ENCODE peak calls at places on chromosomes 1 and 21, in nine cellular contexts. R is tibial nerve, F is transverse colon, Y is Peyer's patch, Z is NB4, O is vagina, X is uterus, L is H54, T is IMR-90. J is an unnamed sample.

GRCh38 chr1:218779341-218779831 is 394.3 kb upstream of the LYPLAL1 start:
- DNase-seq in F (no peak), X (no peak), Y (no peak), L (no peak), R (no peak), T (peak), O (no peak), Z (no peak), J (no peak)

GRCh38 chr1:119310301-119310700 is 58.3 kb upstream of the HAO2 start:
- DNase-seq in F (no peak), T (no peak), X (no peak), Y (no peak), L (no peak), R (no peak), O (no peak), Z (no peak), J (no peak)

GRCh38 chr1:91092503-91092902 is 70.7 kb upstream of the ZNF644 start:
- DNase-seq in Z (no peak), L (no peak), R (no peak), Y (no peak), X (no peak), T (no peak), F (no peak), O (no peak), J (no peak)

GRCh38 chr1:102550729-102551384 is 554.1 kb upstream of the OLFM3 start:
- DNase-seq in F (no peak), X (no peak), Z (peak), R (no peak), L (no peak), O (no peak), Y (no peak), T (peak), J (no peak)

GRCh38 chr1:227947678-227948492 is at the start of gene WNT9A:
- DNase-seq in R (no peak), Z (peak), X (peak), Y (peak), O (peak), T (peak), F (peak), L (peak), J (peak)

GRCh38 chr1:40014812-40015594 is 25.5 kb upstream of the CAP1 start:
- DNase-seq in O (no peak), L (peak), Z (no peak), T (peak), R (no peak), F (no peak), Y (no peak), X (no peak), J (no peak)

GRCh38 chr1:200368556-200368955 is 41.3 kb downstream of the ZNF281 start:
- DNase-seq in Z (no peak), O (no peak), X (no peak), Y (no peak), T (no peak), F (no peak), L (no peak), R (no peak), J (no peak)

GRCh38 chr1:151130837-151131586 is 15.4 kb downstream of the SEMA6C start:
- DNase-seq in Y (peak), O (peak), T (peak), L (no peak), R (peak), X (peak), Z (no peak), F (peak), J (peak)

GRCh38 chr1:43750083-43750482 is 42.7 kb downstream of the ST3GAL3 start:
- DNase-seq in Z (no peak), T (peak), Y (no peak), L (no peak), R (no peak), X (no peak), F (no peak), O (no peak), J (no peak)

GRCh38 chr1:36172983-36173382 is 17.0 kb downstream of the MAP7D1 start:
- DNase-seq in Y (no peak), Z (no peak), L (peak), F (no peak), O (no peak), X (no peak), R (no peak), T (peak), J (no peak)

GRCh38 chr1:209382701-209383100 is 200.8 kb upstream of the CAMK1G start:
- DNase-seq in T (no peak), Z (no peak), X (no peak), R (no peak), Y (no peak), L (no peak), O (no peak), F (no peak), J (no peak)

GRCh38 chr1:2448098-2448445 is 28.0 kb upstream of the PLCH2 start:
- DNase-seq in Z (peak), T (no peak), R (no peak), O (no peak), F (no peak), L (no peak), X (no peak), Y (no peak), J (no peak)

GRCh38 chr1:60657926-60658325 is 424.4 kb upstream of the NFIA start:
- DNase-seq in R (no peak), X (no peak), L (no peak), Z (no peak), T (no peak), O (no peak), F (no peak), Y (no peak), J (no peak)

GRCh38 chr1:206001476-206001888 is 1.7 kb downstream of the RAB7B start:
- DNase-seq in X (peak), L (peak), Y (no peak), Z (peak), R (peak), F (no peak), O (peak), T (peak), J (no peak)

GRCh38 chr1:39981957-39982356 is 27.0 kb downstream of the MFSD2A start:
- DNase-seq in Y (no peak), Z (no peak), F (peak), T (peak), L (peak), O (no peak), X (no peak), R (no peak), J (no peak)

GRCh38 chr1:59919742-59920141 is 6.8 kb downstream of the CYP2J2 start:
- DNase-seq in F (no peak), O (no peak), L (no peak), Z (no peak), X (no peak), Y (peak), T (no peak), R (no peak), J (no peak)

GRCh38 chr1:60504206-60504868 is 430.8 kb upstream of the C1orf87 start:
- DNase-seq in F (no peak), O (no peak), L (no peak), T (no peak), X (no peak), Y (no peak), R (no peak), Z (no peak), J (no peak)

GRCh38 chr1:218775476-218776170 is 398.1 kb upstream of the LYPLAL1 start:
- DNase-seq in L (no peak), R (no peak), F (no peak), X (no peak), T (no peak), Z (no peak), Y (no peak), O (no peak), J (no peak)

GRCh38 chr1:30268923-30269666 is 454.3 kb downstream of the MATN1 start:
- DNase-seq in L (no peak), O (no peak), R (no peak), X (no peak), Y (no peak), T (no peak), F (no peak), Z (no peak), J (no peak)

GRCh38 chr1:164466429-164466828 is 92.6 kb upstream of the PBX1 start:
- DNase-seq in Z (no peak), F (no peak), R (no peak), T (no peak), L (no peak), Y (no peak), X (no peak), O (no peak), J (no peak)

GRCh38 chr1:24267003-24267402 is 52.2 kb upstream of the GRHL3 start:
- DNase-seq in T (no peak), Y (no peak), L (no peak), Z (no peak), F (no peak), X (no peak), R (no peak), O (no peak), J (no peak)

GRCh38 chr1:32470991-32471694 is 6.3 kb downstream of the ZBTB8B start:
- DNase-seq in Y (no peak), L (no peak), R (no peak), F (no peak), O (no peak), T (no peak), X (no peak), Z (no peak), J (peak)

GRCh38 chr1:23437355-23437664 is 12.8 kb upstream of the TCEA3 start:
- DNase-seq in Y (no peak), L (no peak), R (no peak), T (no peak), F (no peak), Z (no peak), O (no peak), X (no peak), J (no peak)

GRCh38 chr21:34812510-34813265 is 143.9 kb downstream of the CLIC6 start:
- DNase-seq in T (peak), O (peak), F (no peak), X (no peak), Z (no peak), Y (no peak), R (no peak), L (peak), J (no peak)

GRCh38 chr1:114671939-114672275 is 2.1 kb upstream of the DENND2C start:
- DNase-seq in F (no peak), R (no peak), L (no peak), Z (no peak), X (no peak), Y (no peak), O (no peak), T (no peak), J (no peak)

GRCh38 chr1:209886219-209886536 is 51.8 kb upstream of the SYT14 start:
- DNase-seq in O (no peak), T (no peak), Y (no peak), L (no peak), X (no peak), R (no peak), F (no peak), Z (no peak), J (no peak)

GRCh38 chr21:33767960-33768359 is 125.7 kb downstream of the ITSN1 start:
- DNase-seq in R (no peak), Y (no peak), L (no peak), T (no peak), Z (no peak), X (no peak), O (no peak), F (no peak), J (no peak)

GRCh38 chr1:205939690-205940330 is 3.4 kb downstream of the SLC26A9 start:
- DNase-seq in Z (peak), L (no peak), O (no peak), F (no peak), X (no peak), Y (no peak), T (no peak), R (no peak), J (no peak)

GRCh38 chr21:42674351-42674940 is 21.0 kb downstream of the PDE9A start:
- DNase-seq in X (peak), F (peak), T (no peak), L (no peak), Z (peak), R (no peak), O (no peak), Y (no peak), J (no peak)

GRCh38 chr1:18783705-18784522 is 75.5 kb downstream of the TAS1R2 start:
- DNase-seq in T (no peak), O (no peak), Z (no peak), R (no peak), F (no peak), L (no peak), X (no peak), Y (no peak), J (no peak)

GRCh38 chr1:10338611-10339010 is 60.3 kb upstream of the PGD start:
- DNase-seq in O (no peak), F (no peak), L (no peak), R (no peak), Z (no peak), T (no peak), X (no peak), Y (no peak), J (no peak)

GRCh38 chr1:7454895-7455784 is 316.0 kb upstream of the VAMP3 start:
- DNase-seq in T (no peak), F (no peak), X (no peak), R (no peak), L (no peak), Z (no peak), O (no peak), Y (no peak), J (no peak)

GRCh38 chr21:43585924-43586411 is 73.3 kb downstream of the HSF2BP start:
- DNase-seq in X (peak), Y (no peak), Z (peak), T (peak), O (peak), L (peak), R (peak), F (no peak), J (no peak)

GRCh38 chr21:35041122-35041521 is 8.0 kb downstream of the RUNX1 start:
- DNase-seq in L (no peak), R (no peak), Z (no peak), X (no peak), O (no peak), F (no peak), Y (no peak), T (no peak), J (no peak)

GRCh38 chr1:172818841-172819527 is 160.1 kb downstream of the FASLG start:
- DNase-seq in X (no peak), Y (peak), Z (peak), L (no peak), T (no peak), F (peak), R (no peak), O (no peak), J (peak)

GRCh38 chr1:115782571-115783281 is 14.2 kb upstream of the CASQ2 start:
- DNase-seq in T (peak), R (no peak), O (no peak), L (peak), Z (no peak), Y (no peak), X (no peak), F (no peak), J (no peak)

GRCh38 chr1:216830402-216830801 is 107.2 kb upstream of the ESRRG start:
- DNase-seq in T (no peak), L (no peak), R (no peak), F (no peak), O (no peak), Y (no peak), X (no peak), Z (no peak), J (no peak)

GRCh38 chr1:235060607-235061470 is 67.8 kb downstream of the TOMM20 start:
- DNase-seq in O (no peak), L (no peak), Z (no peak), X (no peak), F (peak), T (no peak), R (no peak), Y (peak), J (no peak)
- TF ChIP-seq POLR2A in O (no peak), L (no peak), Z (no peak), X (no peak), F (peak), T (no peak), R (no peak), Y (peak), J (no peak)

GRCh38 chr1:183807549-183808168 is 2.7 kb downstream of the RGL1 start:
- DNase-seq in Y (no peak), O (no peak), R (no peak), T (peak), F (peak), X (no peak), Z (no peak), L (no peak), J (no peak)
- TF ChIP-seq POLR2A in Y (no peak), O (no peak), R (no peak), T (no peak), F (no peak), X (no peak), Z (no peak), L (no peak), J (no peak)

GRCh38 chr1:226186124-226187018 is at the start of gene ACBD3:
- DNase-seq in R (peak), O (peak), F (peak), Z (peak), T (peak), L (peak), Y (peak), X (peak), J (peak)
- TF ChIP-seq POLR2A in R (peak), O (peak), F (peak), Z (peak), T (peak), L (peak), Y (peak), X (peak), J (peak)

DNA sequence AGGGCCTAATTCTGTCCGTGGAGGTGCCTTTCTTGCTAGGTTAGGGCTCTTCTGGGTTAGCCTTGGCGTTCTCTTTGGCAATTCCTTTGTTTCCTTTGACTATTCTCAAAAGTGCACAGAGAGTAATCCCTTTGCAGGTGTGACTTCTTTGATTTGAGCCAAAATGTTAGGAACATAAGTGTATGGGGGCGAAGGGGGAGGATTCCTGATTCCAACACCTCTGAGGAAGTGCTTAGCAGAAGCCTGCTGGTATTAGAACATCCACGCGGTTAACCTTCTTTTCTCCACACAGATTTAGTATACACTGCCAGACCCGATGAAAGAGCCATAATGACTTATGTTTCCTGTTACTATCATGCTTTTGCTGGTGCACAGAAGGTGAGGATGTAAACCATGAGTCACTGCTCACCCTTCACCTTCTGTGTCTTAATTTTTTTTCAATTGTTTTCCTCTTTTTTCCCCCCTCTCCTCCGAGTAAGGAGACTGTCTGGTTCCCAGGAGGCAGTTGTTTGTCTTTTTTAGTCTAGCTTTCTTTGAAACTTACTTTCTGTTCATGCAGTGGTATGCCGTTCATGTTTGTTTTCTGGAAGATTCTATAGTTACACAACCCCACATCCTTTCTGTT is 48.0 kb downstream of the ACTN2 start:
- DNase-seq in R (no peak), T (no peak), X (no peak), O (no peak), F (no peak), L (no peak), Y (no peak), Z (no peak), J (no peak)
- TF ChIP-seq POLR2A in R (no peak), T (no peak), X (no peak), O (no peak), F (no peak), L (no peak), Y (no peak), Z (no peak), J (no peak)

DNA sequence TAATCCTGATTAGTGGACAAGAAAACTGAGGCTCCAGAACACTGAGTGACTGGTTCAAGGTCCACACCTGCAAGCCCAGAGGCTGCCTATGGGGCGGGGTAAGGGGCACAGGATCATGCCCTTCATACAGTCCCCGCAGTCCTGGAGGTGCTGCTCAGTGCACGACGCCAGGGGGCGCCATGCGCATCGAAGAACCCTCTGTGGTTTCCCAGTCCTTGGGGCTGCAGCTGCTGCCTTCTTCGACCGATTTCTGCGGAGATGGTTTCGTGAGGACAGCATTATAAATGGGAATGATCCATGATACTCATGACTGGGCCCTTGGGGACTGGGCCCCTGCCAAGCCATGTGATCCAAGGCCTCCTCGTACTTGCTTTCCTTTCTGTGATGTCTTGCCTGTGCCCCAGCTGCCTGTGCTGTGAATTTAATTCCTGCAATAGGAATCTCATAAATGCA is 37.1 kb upstream of the ARHGEF10L start:
- DNase-seq in Y (peak), X (peak), F (peak), R (peak), L (peak), O (peak), Z (peak), T (peak), J (peak)
- TF ChIP-seq POLR2A in Y (no peak), X (peak), F (no peak), R (no peak), L (no peak), O (no peak), Z (no peak), T (peak), J (no peak)

J was measured in GM12891.